ENCODE peak calls at places on chromosomes 3 and 15, in six cellular contexts. A is caudate nucleus; I is ELR; E is stimulated activated CD8-positive, alpha-beta memory T cell treated with anti-CD3 and anti-CD28 coated beads, Interleukin-4, amount 100 ng/mL, for 1 hour; Z is stimulated activated naive B cell treated with anti-CD40 and anti-IgM and Interleukin-4, amounts not matched to agents 10 μg/mL and 1 μg/mL and 100 μg/mL, for 72 hours; R is activated CD4-positive, alpha-beta T cell treated with anti-CD3 and anti-CD28 coated beads, Interleukin-2, amount 10 ng/mL, durations not matched to agents 7 days and 5 days. W is an unnamed sample.

GRCh38 chr3:4730734-4731133 is 237.6 kb downstream of the ITPR1 start:
- DNase-seq in A (no peak), I (no peak), E (no peak), Z (no peak), R (no peak), W (no peak)

GRCh38 chr15:70375006-70375409 is 277.3 kb upstream of the TLE3 start:
- DNase-seq in A (no peak), I (peak), E (no peak), Z (no peak), R (no peak), W (no peak)

GRCh38 chr15:56608993-56609392 is 124.3 kb downstream of the ZNF280D start:
- DNase-seq in A (no peak), I (no peak), E (no peak), Z (no peak), R (no peak), W (no peak)

GRCh38 chr3:175896655-175897054 is 1037.5 kb downstream of the NAALADL2 start:
- DNase-seq in A (no peak), I (no peak), E (no peak), Z (no peak), R (no peak), W (no peak)

GRCh38 chr3:40124918-40125317 is 184.6 kb upstream of the EIF1B start:
- DNase-seq in A (no peak), I (no peak), E (no peak), Z (no peak), R (no peak), W (no peak)

GRCh38 chr3:125125822-125126245 is 70.0 kb upstream of the HEG1 start:
- DNase-seq in A (no peak), I (peak), E (no peak), Z (no peak), R (peak), W (peak)

GRCh38 chr3:182331356-182331755 is 461.9 kb upstream of the ATP11B start:
- DNase-seq in A (no peak), I (no peak), E (no peak), Z (no peak), R (no peak), W (no peak)

GRCh38 chr15:51243774-51244173 is 94.6 kb downstream of the CYP19A1 start:
- DNase-seq in A (no peak), I (peak), E (no peak), Z (no peak), R (no peak), W (no peak)

GRCh38 chr15:52326758-52327157 is 31.2 kb upstream of the MYO5C start:
- DNase-seq in A (no peak), I (peak), E (no peak), Z (no peak), R (no peak), W (no peak)

GRCh38 chr15:100334905-100335304 is 6.9 kb downstream of the ADAMTS17 start:
- DNase-seq in A (no peak), I (no peak), E (no peak), Z (no peak), R (no peak), W (no peak)

GRCh38 chr3:34267088-34267487 is 468.7 kb downstream of the PDCD6IP start:
- DNase-seq in A (no peak), I (no peak), E (no peak), Z (no peak), R (no peak), W (no peak)

W was measured in activated CD4-positive, alpha-beta memory T cell treated with anti-CD3 and anti-CD28 coated beads, Interleukin-2, amount 10 ng/mL, durations not matched to agents 7 days and 5 days.